ENCODE peak calls at places on chromosomes 4 and X, in nine cellular contexts. P is ACHN; W is stimulated activated CD4-positive, alpha-beta T cell treated with anti-CD3 and anti-CD28 coated beads, Interleukin-15, amount 100 ng/mL, for 24 hours; X is HS-5; U is left cardiac atrium; Y is mammary epithelial cell; Z is activated naive CD8-positive, alpha-beta T cell treated with anti-CD3 and anti-CD28 coated beads, Interleukin-2, amount 50 U/mL, for 16 hours; D is D341Med; J is H9. G is an unnamed sample.

GRCh38 chr4:132827522-132827921 is 321.6 kb upstream of the PCDH10 start:
- DNase-seq in D (no peak), Z (no peak), U (no peak), P (no peak), X (no peak), J (no peak), W (no peak), Y (peak), G (no peak)

GRCh38 chr4:23674694-23675093 is 215.2 kb downstream of the PPARGC1A start:
- DNase-seq in P (no peak), W (no peak), X (no peak), Z (no peak), J (no peak), U (no peak), D (no peak), Y (no peak), G (no peak)

GRCh38 chr4:23163649-23164436 is 471.1 kb downstream of the GBA3 start:
- DNase-seq in U (no peak), X (no peak), D (no peak), Y (peak), Z (no peak), J (no peak), W (no peak), P (no peak), G (no peak)

GRCh38 chr4:2817701-2818350 is 24.9 kb downstream of the SH3BP2 start:
- DNase-seq in J (peak), P (peak), X (no peak), Z (no peak), Y (peak), U (no peak), W (peak), D (peak), G (no peak)

GRCh38 chr4:26105815-26106699 is 192.0 kb downstream of the SMIM20 start:
- DNase-seq in X (no peak), P (no peak), U (no peak), Z (no peak), D (no peak), Y (peak), J (no peak), W (no peak), G (no peak)

GRCh38 chrX:130295519-130296314 is 27.0 kb upstream of the ZNF280C start:
- DNase-seq in X (peak), W (no peak), D (no peak), Z (no peak), Y (peak), J (no peak), P (no peak), U (no peak), G (no peak)

GRCh38 chr4:119477412-119478053 is 151.1 kb downstream of the PDE5A start:
- DNase-seq in X (no peak), J (no peak), Y (no peak), U (no peak), W (no peak), P (peak), Z (no peak), D (no peak), G (no peak)

GRCh38 chrX:40008841-40009461 is 88.8 kb downstream of the BCOR start:
- DNase-seq in Y (no peak), Z (no peak), W (peak), X (no peak), D (no peak), J (peak), U (peak), P (peak), G (no peak)

GRCh38 chrX:109350621-109351020 is 131.3 kb downstream of the GUCY2F start:
- DNase-seq in W (no peak), D (no peak), U (no peak), Z (no peak), J (no peak), X (no peak), P (no peak), Y (no peak), G (no peak)

GRCh38 chrX:72100824-72101351 is 30.8 kb downstream of the RTL5 start:
- DNase-seq in P (no peak), X (no peak), Z (peak), D (no peak), W (peak), J (no peak), Y (no peak), U (peak), G (no peak)

G was measured in prostate gland.